ENCODE peak calls at places on chromosomes 12 and 14, in four cellular contexts. X, T, O and P are unnamed samples.

GRCh38 chr12:113368331-113368730 is 9.9 kb downstream of the PLBD2 start:
- DNase-seq in X (no peak), T (no peak), O (no peak), P (no peak)

GRCh38 chr14:103597623-103598372 is 31.2 kb upstream of the KLC1 start:
- DNase-seq in X (no peak), T (no peak), O (peak; percentile 84), P (no peak)

GRCh38 chr12:94534761-94535613 is 75.3 kb upstream of the CEP83 start:
- DNase-seq in X (no peak), T (no peak), O (no peak), P (no peak)

GRCh38 chr14:37179896-37180502 is 7.6 kb upstream of the SLC25A21 start:
- DNase-seq in X (no peak), T (no peak), O (peak; percentile 29), P (no peak)

GRCh38 chr14:93045211-93045674 is 70.5 kb downstream of the ITPK1 start:
- DNase-seq in X (no peak), T (no peak), O (no peak), P (no peak)

GRCh38 chr14:89386214-89386886 is 30.7 kb downstream of the FOXN3 start:
- DNase-seq in X (no peak), T (no peak), O (no peak), P (no peak)

GRCh38 chr12:111304642-111305071 is 64.2 kb downstream of the PHETA1 start:
- DNase-seq in X (no peak), T (no peak), O (no peak), P (no peak)

GRCh38 chr14:73887704-73888459 is 1.2 kb downstream of the ZNF410 start:
- DNase-seq in X (no peak), T (no peak), O (peak; percentile 2), P (no peak)

GRCh38 chr14:30921305-30921704 is 46.9 kb downstream of the COCH start:
- DNase-seq in X (no peak), T (no peak), O (peak; percentile 63), P (no peak)

GRCh38 chr14:89454971-89455370 is 37.9 kb upstream of the FOXN3 start:
- DNase-seq in X (no peak), T (no peak), O (no peak), P (no peak)

GRCh38 chr14:76922599-76922998 is 96.4 kb downstream of the LRRC74A start:
- DNase-seq in X (no peak), T (no peak), O (no peak), P (no peak)

GRCh38 chr12:48279096-48279495 is 71.6 kb downstream of the ZNF641 start:
- DNase-seq in X (no peak), T (no peak), O (no peak), P (no peak)

GRCh38 chr12:131140069-131140435 is 186.3 kb downstream of the ADGRD1 start:
- DNase-seq in X (no peak), T (no peak), O (no peak), P (no peak)

GRCh38 chr14:104993306-104993705 is 7.7 kb downstream of the CLBA1 start:
- DNase-seq in X (no peak), T (no peak), O (no peak), P (no peak)

GRCh38 chr14:100306256-100306505 is at the start of gene SLC25A29:
- DNase-seq in X (no peak), T (no peak), O (no peak), P (no peak)

GRCh38 chr14:79544671-79545070 is 666.6 kb downstream of the DIO2 start:
- DNase-seq in X (no peak), T (no peak), O (no peak), P (no peak)

GRCh38 chr12:108839011-108839889 is 18.1 kb downstream of the SSH1 start:
- DNase-seq in X (no peak), T (no peak), O (peak; percentile 90), P (no peak)

GRCh38 chr12:64572241-64572640 is 38.1 kb upstream of the RASSF3 start:
- DNase-seq in X (no peak), T (no peak), O (no peak), P (no peak)

GRCh38 chr14:102975662-102976061 is 53.2 kb downstream of the AMN start:
- DNase-seq in X (no peak), T (no peak), O (no peak), P (no peak)

GRCh38 chr14:99981806-99982205 is 83.4 kb upstream of the EVL start:
- DNase-seq in X (no peak), T (no peak), O (no peak), P (no peak)

GRCh38 chr12:1306096-1306495 is 288.3 kb downstream of the FBXL14 start:
- DNase-seq in X (no peak), T (no peak), O (no peak), P (no peak)

GRCh38 chr12:119406322-119406721 is 71.8 kb downstream of the CCDC60 start:
- DNase-seq in X (no peak), T (no peak), O (no peak), P (no peak)

GRCh38 chr12:106125351-106126085 is 13.2 kb downstream of the NUAK1 start:
- DNase-seq in X (no peak), T (no peak), O (no peak), P (no peak)